ENCODE peak calls at places on chromosomes 11 and 22, in five cellular contexts. One of them, this sample, is unnamed.

GRCh38 chr11:36157151-36157519 is 132.1 kb downstream of the COMMD9 start:
- DNase-seq in AML-193: no peak
- DNase-seq in non-pigmented ciliary epithelial cell: no peak
- DNase-seq in stimulated activated CD4-positive, alpha-beta T cell treated with anti-CD3 and anti-CD28 coated beads, Interleukin-12 subunit alpha, Interleukin-12 subunit beta, amount 100 ng/mL, for 24 hours: no peak
- DNase-seq in AG09319: no peak
- DNase-seq in this sample: no peak

GRCh38 chr11:113505541-113506375 is 30.6 kb upstream of the DRD2 start:
- DNase-seq in AML-193: no peak
- DNase-seq in non-pigmented ciliary epithelial cell: peak; percentile 26
- DNase-seq in stimulated activated CD4-positive, alpha-beta T cell treated with anti-CD3 and anti-CD28 coated beads, Interleukin-12 subunit alpha, Interleukin-12 subunit beta, amount 100 ng/mL, for 24 hours: no peak
- DNase-seq in AG09319: no peak
- DNase-seq in this sample: no peak

GRCh38 chr22:45468872-45469572 is 33.7 kb upstream of the FBLN1 start:
- DNase-seq in AML-193: no peak
- DNase-seq in non-pigmented ciliary epithelial cell: no peak
- DNase-seq in stimulated activated CD4-positive, alpha-beta T cell treated with anti-CD3 and anti-CD28 coated beads, Interleukin-12 subunit alpha, Interleukin-12 subunit beta, amount 100 ng/mL, for 24 hours: no peak
- DNase-seq in AG09319: no peak
- DNase-seq in this sample: peak; percentile 20

GRCh38 chr11:80103149-80103859 is 662.5 kb upstream of the TENM4 start:
- DNase-seq in AML-193: no peak
- DNase-seq in non-pigmented ciliary epithelial cell: peak; percentile 87
- DNase-seq in stimulated activated CD4-positive, alpha-beta T cell treated with anti-CD3 and anti-CD28 coated beads, Interleukin-12 subunit alpha, Interleukin-12 subunit beta, amount 100 ng/mL, for 24 hours: no peak
- DNase-seq in AG09319: no peak
- DNase-seq in this sample: no peak

GRCh38 chr22:48745842-48746788 is 1081.6 kb downstream of the BRD1 start:
- DNase-seq in AML-193: no peak
- DNase-seq in non-pigmented ciliary epithelial cell: no peak
- DNase-seq in stimulated activated CD4-positive, alpha-beta T cell treated with anti-CD3 and anti-CD28 coated beads, Interleukin-12 subunit alpha, Interleukin-12 subunit beta, amount 100 ng/mL, for 24 hours: no peak
- DNase-seq in AG09319: no peak
- DNase-seq in this sample: no peak

GRCh38 chr22:37207981-37208380 is 4.3 kb downstream of the SSTR3 start:
- DNase-seq in AML-193: no peak
- DNase-seq in non-pigmented ciliary epithelial cell: no peak
- DNase-seq in stimulated activated CD4-positive, alpha-beta T cell treated with anti-CD3 and anti-CD28 coated beads, Interleukin-12 subunit alpha, Interleukin-12 subunit beta, amount 100 ng/mL, for 24 hours: no peak
- DNase-seq in AG09319: no peak
- DNase-seq in this sample: no peak

GRCh38 chr11:46901156-46901555 is 17.2 kb downstream of the LRP4 start:
- DNase-seq in AML-193: peak; percentile 32
- DNase-seq in non-pigmented ciliary epithelial cell: no peak
- DNase-seq in stimulated activated CD4-positive, alpha-beta T cell treated with anti-CD3 and anti-CD28 coated beads, Interleukin-12 subunit alpha, Interleukin-12 subunit beta, amount 100 ng/mL, for 24 hours: no peak
- DNase-seq in AG09319: no peak
- DNase-seq in this sample: no peak

GRCh38 chr11:79092791-79093313 is 348.0 kb downstream of the TENM4 start:
- DNase-seq in AML-193: peak; percentile 35
- DNase-seq in non-pigmented ciliary epithelial cell: peak; percentile 98
- DNase-seq in stimulated activated CD4-positive, alpha-beta T cell treated with anti-CD3 and anti-CD28 coated beads, Interleukin-12 subunit alpha, Interleukin-12 subunit beta, amount 100 ng/mL, for 24 hours: no peak
- DNase-seq in AG09319: peak; percentile 96
- DNase-seq in this sample: no peak

GRCh38 chr22:22348127-22348814 is 103.7 kb downstream of the VPREB1 start:
- DNase-seq in AML-193: no peak
- DNase-seq in non-pigmented ciliary epithelial cell: no peak
- DNase-seq in stimulated activated CD4-positive, alpha-beta T cell treated with anti-CD3 and anti-CD28 coated beads, Interleukin-12 subunit alpha, Interleukin-12 subunit beta, amount 100 ng/mL, for 24 hours: no peak
- DNase-seq in AG09319: no peak
- DNase-seq in this sample: no peak

GRCh38 chr11:69836401-69836800 is 17.2 kb upstream of the FGF3 start:
- DNase-seq in AML-193: no peak
- DNase-seq in non-pigmented ciliary epithelial cell: no peak
- DNase-seq in stimulated activated CD4-positive, alpha-beta T cell treated with anti-CD3 and anti-CD28 coated beads, Interleukin-12 subunit alpha, Interleukin-12 subunit beta, amount 100 ng/mL, for 24 hours: no peak
- DNase-seq in AG09319: no peak
- DNase-seq in this sample: peak; percentile 18

GRCh38 chr11:93031386-93031785 is 61.9 kb downstream of the MTNR1B start:
- DNase-seq in AML-193: no peak
- DNase-seq in non-pigmented ciliary epithelial cell: peak; percentile 89
- DNase-seq in stimulated activated CD4-positive, alpha-beta T cell treated with anti-CD3 and anti-CD28 coated beads, Interleukin-12 subunit alpha, Interleukin-12 subunit beta, amount 100 ng/mL, for 24 hours: no peak
- DNase-seq in AG09319: no peak
- DNase-seq in this sample: no peak

GRCh38 chr11:69915501-69916250 is 96.5 kb upstream of the FGF3 start:
- DNase-seq in AML-193: peak; percentile 4
- DNase-seq in non-pigmented ciliary epithelial cell: no peak
- DNase-seq in stimulated activated CD4-positive, alpha-beta T cell treated with anti-CD3 and anti-CD28 coated beads, Interleukin-12 subunit alpha, Interleukin-12 subunit beta, amount 100 ng/mL, for 24 hours: no peak
- DNase-seq in AG09319: peak; percentile 30
- DNase-seq in this sample: peak; percentile 76

GRCh38 chr11:89347071-89347470 is 144.1 kb downstream of the NOX4 start:
- DNase-seq in AML-193: no peak
- DNase-seq in non-pigmented ciliary epithelial cell: peak; percentile 32
- DNase-seq in stimulated activated CD4-positive, alpha-beta T cell treated with anti-CD3 and anti-CD28 coated beads, Interleukin-12 subunit alpha, Interleukin-12 subunit beta, amount 100 ng/mL, for 24 hours: no peak
- DNase-seq in AG09319: no peak
- DNase-seq in this sample: no peak

GRCh38 chr11:9639099-9639498 is 24.8 kb upstream of the SWAP70 start:
- DNase-seq in AML-193: no peak
- DNase-seq in non-pigmented ciliary epithelial cell: no peak
- DNase-seq in stimulated activated CD4-positive, alpha-beta T cell treated with anti-CD3 and anti-CD28 coated beads, Interleukin-12 subunit alpha, Interleukin-12 subunit beta, amount 100 ng/mL, for 24 hours: no peak
- DNase-seq in AG09319: no peak
- DNase-seq in this sample: no peak

GRCh38 chr11:20158597-20159257 is 1.5 kb downstream of the DBX1 start:
- DNase-seq in AML-193: no peak
- DNase-seq in non-pigmented ciliary epithelial cell: no peak
- DNase-seq in stimulated activated CD4-positive, alpha-beta T cell treated with anti-CD3 and anti-CD28 coated beads, Interleukin-12 subunit alpha, Interleukin-12 subunit beta, amount 100 ng/mL, for 24 hours: no peak
- DNase-seq in AG09319: no peak
- DNase-seq in this sample: no peak

GRCh38 chr11:120773501-120774031 is 250.3 kb upstream of the TBCEL start:
- DNase-seq in AML-193: no peak
- DNase-seq in non-pigmented ciliary epithelial cell: no peak
- DNase-seq in stimulated activated CD4-positive, alpha-beta T cell treated with anti-CD3 and anti-CD28 coated beads, Interleukin-12 subunit alpha, Interleukin-12 subunit beta, amount 100 ng/mL, for 24 hours: no peak
- DNase-seq in AG09319: no peak
- DNase-seq in this sample: no peak

GRCh38 chr11:107704432-107704831 is 7.4 kb downstream of the SLN start:
- DNase-seq in AML-193: no peak
- DNase-seq in non-pigmented ciliary epithelial cell: no peak
- DNase-seq in stimulated activated CD4-positive, alpha-beta T cell treated with anti-CD3 and anti-CD28 coated beads, Interleukin-12 subunit alpha, Interleukin-12 subunit beta, amount 100 ng/mL, for 24 hours: no peak
- DNase-seq in AG09319: no peak
- DNase-seq in this sample: no peak

GRCh38 chr11:93089474-93090102 is 108.2 kb downstream of the SLC36A4 start:
- DNase-seq in AML-193: peak; percentile 24
- DNase-seq in non-pigmented ciliary epithelial cell: peak; percentile 36
- DNase-seq in stimulated activated CD4-positive, alpha-beta T cell treated with anti-CD3 and anti-CD28 coated beads, Interleukin-12 subunit alpha, Interleukin-12 subunit beta, amount 100 ng/mL, for 24 hours: no peak
- DNase-seq in AG09319: peak; percentile 2
- DNase-seq in this sample: no peak

GRCh38 chr22:19044381-19044780 is 77.8 kb downstream of the DGCR2 start:
- DNase-seq in AML-193: no peak
- DNase-seq in non-pigmented ciliary epithelial cell: no peak
- DNase-seq in stimulated activated CD4-positive, alpha-beta T cell treated with anti-CD3 and anti-CD28 coated beads, Interleukin-12 subunit alpha, Interleukin-12 subunit beta, amount 100 ng/mL, for 24 hours: no peak
- DNase-seq in AG09319: no peak
- DNase-seq in this sample: no peak

GRCh38 chr22:30969532-30970355 is 679 bp downstream of the TUG1 start:
- DNase-seq in AML-193: peak; percentile 24
- DNase-seq in non-pigmented ciliary epithelial cell: no peak
- DNase-seq in stimulated activated CD4-positive, alpha-beta T cell treated with anti-CD3 and anti-CD28 coated beads, Interleukin-12 subunit alpha, Interleukin-12 subunit beta, amount 100 ng/mL, for 24 hours: peak; percentile 10
- DNase-seq in AG09319: peak; percentile 7
- DNase-seq in this sample: no peak

GRCh38 chr22:42299586-42300285 is 29.3 kb upstream of the TCF20 start:
- DNase-seq in AML-193: peak; percentile 68
- DNase-seq in non-pigmented ciliary epithelial cell: no peak
- DNase-seq in stimulated activated CD4-positive, alpha-beta T cell treated with anti-CD3 and anti-CD28 coated beads, Interleukin-12 subunit alpha, Interleukin-12 subunit beta, amount 100 ng/mL, for 24 hours: no peak
- DNase-seq in AG09319: no peak
- DNase-seq in this sample: no peak

GRCh38 chr22:27795053-27795452 is 6.5 kb downstream of the MN1 start:
- DNase-seq in AML-193: no peak
- DNase-seq in non-pigmented ciliary epithelial cell: no peak
- DNase-seq in stimulated activated CD4-positive, alpha-beta T cell treated with anti-CD3 and anti-CD28 coated beads, Interleukin-12 subunit alpha, Interleukin-12 subunit beta, amount 100 ng/mL, for 24 hours: no peak
- DNase-seq in AG09319: no peak
- DNase-seq in this sample: no peak

GRCh38 chr11:19244621-19245020 is 3.9 kb upstream of the E2F8 start:
- DNase-seq in AML-193: no peak
- DNase-seq in non-pigmented ciliary epithelial cell: no peak
- DNase-seq in stimulated activated CD4-positive, alpha-beta T cell treated with anti-CD3 and anti-CD28 coated beads, Interleukin-12 subunit alpha, Interleukin-12 subunit beta, amount 100 ng/mL, for 24 hours: no peak
- DNase-seq in AG09319: no peak
- DNase-seq in this sample: no peak

GRCh38 chr22:20758688-20759087 is 15.2 kb upstream of the SERPIND1 start:
- DNase-seq in AML-193: no peak
- DNase-seq in non-pigmented ciliary epithelial cell: no peak
- DNase-seq in stimulated activated CD4-positive, alpha-beta T cell treated with anti-CD3 and anti-CD28 coated beads, Interleukin-12 subunit alpha, Interleukin-12 subunit beta, amount 100 ng/mL, for 24 hours: no peak
- DNase-seq in AG09319: no peak
- DNase-seq in this sample: no peak

GRCh38 chr11:1226226-1226961 is 3.5 kb downstream of the MUC5B start:
- DNase-seq in AML-193: no peak
- DNase-seq in non-pigmented ciliary epithelial cell: no peak
- DNase-seq in stimulated activated CD4-positive, alpha-beta T cell treated with anti-CD3 and anti-CD28 coated beads, Interleukin-12 subunit alpha, Interleukin-12 subunit beta, amount 100 ng/mL, for 24 hours: no peak
- DNase-seq in AG09319: no peak
- DNase-seq in this sample: no peak

GRCh38 chr11:113934797-113935196 is 30.2 kb downstream of the HTR3B start:
- DNase-seq in AML-193: no peak
- DNase-seq in non-pigmented ciliary epithelial cell: no peak
- DNase-seq in stimulated activated CD4-positive, alpha-beta T cell treated with anti-CD3 and anti-CD28 coated beads, Interleukin-12 subunit alpha, Interleukin-12 subunit beta, amount 100 ng/mL, for 24 hours: no peak
- DNase-seq in AG09319: no peak
- DNase-seq in this sample: no peak

GRCh38 chr11:6298605-6299004 is 21.7 kb downstream of the CAVIN3 start:
- DNase-seq in AML-193: peak; percentile 48
- DNase-seq in non-pigmented ciliary epithelial cell: no peak
- DNase-seq in stimulated activated CD4-positive, alpha-beta T cell treated with anti-CD3 and anti-CD28 coated beads, Interleukin-12 subunit alpha, Interleukin-12 subunit beta, amount 100 ng/mL, for 24 hours: no peak
- DNase-seq in AG09319: no peak
- DNase-seq in this sample: no peak

GRCh38 chr11:60935676-60936442 is 11.6 kb downstream of the TMEM132A start:
- DNase-seq in AML-193: no peak
- DNase-seq in non-pigmented ciliary epithelial cell: no peak
- DNase-seq in stimulated activated CD4-positive, alpha-beta T cell treated with anti-CD3 and anti-CD28 coated beads, Interleukin-12 subunit alpha, Interleukin-12 subunit beta, amount 100 ng/mL, for 24 hours: no peak
- DNase-seq in AG09319: no peak
- DNase-seq in this sample: no peak

GRCh38 chr11:36278531-36279245 is 10.5 kb downstream of the COMMD9 start:
- DNase-seq in AML-193: no peak
- DNase-seq in non-pigmented ciliary epithelial cell: no peak
- DNase-seq in stimulated activated CD4-positive, alpha-beta T cell treated with anti-CD3 and anti-CD28 coated beads, Interleukin-12 subunit alpha, Interleukin-12 subunit beta, amount 100 ng/mL, for 24 hours: no peak
- DNase-seq in AG09319: no peak
- DNase-seq in this sample: no peak

GRCh38 chr11:87097582-87097981 is 59.8 kb downstream of the TMEM135 start:
- DNase-seq in AML-193: peak; percentile 61
- DNase-seq in non-pigmented ciliary epithelial cell: no peak
- DNase-seq in stimulated activated CD4-positive, alpha-beta T cell treated with anti-CD3 and anti-CD28 coated beads, Interleukin-12 subunit alpha, Interleukin-12 subunit beta, amount 100 ng/mL, for 24 hours: no peak
- DNase-seq in AG09319: no peak
- DNase-seq in this sample: no peak

GRCh38 chr11:14270690-14271542 is 88.1 kb downstream of the RRAS2 start:
- DNase-seq in AML-193: peak; percentile 59
- DNase-seq in non-pigmented ciliary epithelial cell: no peak
- DNase-seq in stimulated activated CD4-positive, alpha-beta T cell treated with anti-CD3 and anti-CD28 coated beads, Interleukin-12 subunit alpha, Interleukin-12 subunit beta, amount 100 ng/mL, for 24 hours: no peak
- DNase-seq in AG09319: no peak
- DNase-seq in this sample: no peak

GRCh38 chr22:45418770-45419138 is 5.3 kb downstream of the RIBC2 start:
- DNase-seq in AML-193: no peak
- DNase-seq in non-pigmented ciliary epithelial cell: no peak
- DNase-seq in stimulated activated CD4-positive, alpha-beta T cell treated with anti-CD3 and anti-CD28 coated beads, Interleukin-12 subunit alpha, Interleukin-12 subunit beta, amount 100 ng/mL, for 24 hours: no peak
- DNase-seq in AG09319: no peak
- DNase-seq in this sample: no peak

GRCh38 chr22:35656284-35656752 is 8.1 kb downstream of the APOL6 start:
- DNase-seq in AML-193: no peak
- DNase-seq in non-pigmented ciliary epithelial cell: no peak
- DNase-seq in stimulated activated CD4-positive, alpha-beta T cell treated with anti-CD3 and anti-CD28 coated beads, Interleukin-12 subunit alpha, Interleukin-12 subunit beta, amount 100 ng/mL, for 24 hours: no peak
- DNase-seq in AG09319: no peak
- DNase-seq in this sample: no peak

GRCh38 chr11:35006389-35007128 is 90.1 kb downstream of the PDHX start:
- DNase-seq in AML-193: no peak
- DNase-seq in non-pigmented ciliary epithelial cell: no peak
- DNase-seq in stimulated activated CD4-positive, alpha-beta T cell treated with anti-CD3 and anti-CD28 coated beads, Interleukin-12 subunit alpha, Interleukin-12 subunit beta, amount 100 ng/mL, for 24 hours: no peak
- DNase-seq in AG09319: no peak
- DNase-seq in this sample: no peak

GRCh38 chr11:125376117-125376516 is 119.9 kb downstream of the FEZ1 start:
- DNase-seq in AML-193: no peak
- DNase-seq in non-pigmented ciliary epithelial cell: no peak
- DNase-seq in stimulated activated CD4-positive, alpha-beta T cell treated with anti-CD3 and anti-CD28 coated beads, Interleukin-12 subunit alpha, Interleukin-12 subunit beta, amount 100 ng/mL, for 24 hours: no peak
- DNase-seq in AG09319: no peak
- DNase-seq in this sample: peak; percentile 29

GRCh38 chr11:116261616-116262015 is 511.2 kb downstream of the BUD13 start:
- DNase-seq in AML-193: no peak
- DNase-seq in non-pigmented ciliary epithelial cell: no peak
- DNase-seq in stimulated activated CD4-positive, alpha-beta T cell treated with anti-CD3 and anti-CD28 coated beads, Interleukin-12 subunit alpha, Interleukin-12 subunit beta, amount 100 ng/mL, for 24 hours: no peak
- DNase-seq in AG09319: no peak
- DNase-seq in this sample: no peak

GRCh38 chr22:33051960-33052839 is 6.0 kb downstream of the SYN3 start:
- DNase-seq in AML-193: no peak
- DNase-seq in non-pigmented ciliary epithelial cell: no peak
- DNase-seq in stimulated activated CD4-positive, alpha-beta T cell treated with anti-CD3 and anti-CD28 coated beads, Interleukin-12 subunit alpha, Interleukin-12 subunit beta, amount 100 ng/mL, for 24 hours: no peak
- DNase-seq in AG09319: no peak
- DNase-seq in this sample: no peak

This sample was measured in omental fat pad.